ENCODE peak calls at places on chromosome 12, in eight cellular contexts. T, Z, W, R, S, X, I and K are unnamed samples. For H3K36me3, the result is how much of the 10 kb centered on the place peaks cover.

GRCh38 chr12:106914796-106915634 is 40.7 kb upstream of the TMEM263 start:
- DNase-seq in R (no peak), S (no peak), I (no peak), W (no peak), T (no peak), Z (no peak), X (no peak), K (no peak)

GRCh38 chr12:53217049-53217929 is 10.2 kb upstream of the ITGB7 start:
- DNase-seq in S (no peak), Z (no peak), W (no peak), R (peak), X (peak), I (peak), T (peak), K (peak)

GRCh38 chr12:124747426-124748161 is 116.1 kb downstream of the SCARB1 start:
- DNase-seq in I (no peak), X (no peak), T (no peak), W (no peak), R (peak), Z (no peak), S (no peak), K (no peak)

GRCh38 chr12:127640181-127640886 is 626.6 kb upstream of the TMEM132C start:
- DNase-seq in X (no peak), S (no peak), Z (no peak), I (no peak), W (no peak), R (peak), T (no peak), K (no peak)

GRCh38 chr12:110281549-110282342 is 699 bp downstream of the ATP2A2 start:
- DNase-seq in S (no peak), W (peak), T (peak), X (peak), Z (peak), I (peak), R (peak), K (peak)

GRCh38 chr12:77615331-77615730 is 215.4 kb upstream of the NAV3 start:
- DNase-seq in R (peak), Z (no peak), W (no peak), X (no peak), T (no peak), S (peak), I (no peak), K (peak)

GRCh38 chr12:7557227-7557626 is 53.6 kb upstream of the CD163 start:
- DNase-seq in R (no peak), I (no peak), T (no peak), S (no peak), Z (no peak), W (no peak), X (no peak), K (no peak)

GRCh38 chr12:43210437-43211197 is 341.4 kb downstream of the ADAMTS20 start:
- DNase-seq in W (no peak), S (no peak), T (no peak), R (peak), X (no peak), I (no peak), Z (no peak), K (no peak)

GRCh38 chr12:87816186-87816585 is 213.0 kb downstream of the C12orf50 start:
- DNase-seq in W (no peak), R (peak), S (no peak), Z (no peak), I (no peak), X (no peak), T (no peak), K (no peak)

DNA sequence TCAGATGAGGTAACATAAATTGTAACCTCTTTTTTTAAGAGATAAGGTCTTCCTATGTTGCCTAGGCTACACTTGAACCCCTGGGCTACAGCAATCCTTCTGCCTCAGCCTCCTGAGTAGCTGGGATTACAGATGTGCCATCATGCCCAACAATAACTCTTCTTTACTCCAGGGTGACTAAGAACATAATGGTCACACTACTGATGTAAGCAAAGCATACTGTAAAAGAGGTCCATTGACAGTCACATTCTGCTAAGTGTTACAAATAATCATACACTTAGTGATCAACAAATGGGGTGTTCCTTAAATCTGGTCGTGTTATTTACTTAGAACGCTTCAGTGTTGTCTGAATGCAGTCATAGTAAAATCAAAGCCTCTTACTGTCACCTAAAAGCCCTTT is 68.9 kb downstream of the EPS8 start:
- DNase-seq in W (no peak), T (no peak), S (no peak), X (no peak), R (peak), Z (no peak), I (no peak), K (no peak)
- H3K4me3 ChIP-seq in W (no peak), T (no peak), S (no peak), X (no peak), R (no peak), Z (no peak), I (no peak), K (no peak)

DNA sequence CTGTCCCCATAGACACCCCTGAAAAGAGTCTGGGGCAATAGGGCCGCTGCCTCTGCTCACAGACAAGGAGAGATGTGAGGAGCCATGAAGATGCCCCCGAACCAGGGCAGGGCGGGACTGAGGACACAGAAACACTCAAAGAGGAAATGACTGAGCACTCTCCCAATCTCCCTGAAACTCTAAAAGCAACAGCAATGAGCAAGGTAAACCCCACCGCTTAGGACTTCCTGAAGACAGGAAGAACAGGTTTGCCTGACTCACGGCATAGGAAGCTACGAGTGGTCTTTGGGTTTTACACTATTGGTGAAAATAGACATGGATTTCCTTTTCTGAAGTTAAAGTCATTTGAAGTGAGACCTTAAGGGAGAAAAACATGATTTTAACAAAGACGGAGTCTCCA is 32.5 kb downstream of the STX2 start:
- DNase-seq in Z (no peak), W (no peak), S (no peak), I (no peak), T (no peak), X (no peak), R (no peak), K (no peak)
- H3K36me3 ChIP-seq in Z (half or more), W (under half), S (under half), I (half or more), T (half or more), X (under half), R (under half), K (under half)

GRCh38 chr12:21939435-21939834 is 1.8 kb downstream of the ABCC9 start:
- DNase-seq in T (no peak), Z (no peak), S (no peak), X (no peak), W (no peak), R (peak), I (no peak), K (peak)

GRCh38 chr12:21942377-21942703 is 1.1 kb upstream of the ABCC9 start:
- DNase-seq in Z (no peak), I (no peak), W (no peak), R (peak), X (no peak), S (no peak), T (no peak), K (no peak)

GRCh38 chr12:21940549-21940948 is 677 bp downstream of the ABCC9 start:
- DNase-seq in S (no peak), T (no peak), I (no peak), R (peak), Z (no peak), X (no peak), W (no peak), K (peak)

GRCh38 chr12:21941522-21942376 is 523 bp upstream of the ABCC9 start:
- DNase-seq in R (peak), X (peak), T (peak), S (no peak), I (no peak), Z (peak), W (peak), K (peak)

DNA sequence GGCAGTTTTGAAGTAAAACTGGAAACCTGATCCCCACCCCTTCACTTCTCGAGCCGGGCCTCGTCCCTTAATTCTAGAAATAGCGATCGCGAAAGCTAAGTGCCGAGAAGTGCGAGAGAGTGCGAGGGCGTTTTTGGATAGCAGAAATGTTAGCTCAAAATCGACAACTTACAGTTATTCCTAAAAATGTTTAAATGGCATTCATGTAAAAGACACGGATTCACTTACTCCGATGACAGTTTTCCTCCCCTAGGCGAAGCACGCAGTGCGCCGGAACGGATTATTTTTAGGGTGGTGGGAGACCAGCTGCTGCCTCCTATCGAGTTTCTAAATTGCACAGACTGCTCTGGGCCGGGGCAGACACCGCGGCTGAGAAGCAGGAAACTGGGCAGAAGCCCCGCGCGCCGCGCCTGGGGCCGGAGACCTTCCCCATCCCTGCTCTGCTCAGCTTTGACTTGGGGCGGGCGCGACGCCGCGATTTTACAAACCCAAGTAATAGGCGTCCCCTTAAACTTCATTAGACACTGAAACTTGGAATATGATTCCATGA is at the start of gene ABCC9:
- DNase-seq in S (no peak), W (peak), T (peak), I (peak), R (peak), X (peak), Z (peak), K (peak)
- H3K4me3 ChIP-seq in S (no peak), W (peak), T (peak), I (peak), R (peak), X (peak), Z (peak), K (peak)

DNA sequence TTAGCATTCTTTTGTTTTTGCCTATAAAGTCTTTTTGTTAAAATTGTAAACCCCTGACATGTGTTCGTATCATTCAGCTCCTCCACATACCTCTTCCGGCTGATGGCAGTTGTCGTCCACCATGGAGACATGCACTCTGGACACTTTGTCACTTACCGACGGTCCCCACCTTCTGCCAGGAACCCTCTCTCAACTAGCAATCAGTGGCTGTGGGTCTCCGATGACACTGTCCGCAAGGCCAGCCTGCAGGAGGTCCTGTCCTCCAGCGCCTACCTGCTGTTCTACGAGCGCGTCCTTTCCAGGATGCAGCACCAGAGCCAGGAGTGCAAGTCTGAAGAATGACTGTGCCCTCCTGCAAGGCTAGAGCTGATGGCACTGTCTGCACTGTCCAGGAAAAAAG is 7.7 kb downstream of the ALKBH2 start:
- DNase-seq in Z (peak), W (no peak), T (no peak), X (no peak), S (no peak), R (no peak), I (no peak), K (no peak)
- H3K36me3 ChIP-seq in Z (half or more), W (under half), T (half or more), X (under half), S (under half), R (under half), I (half or more), K (under half)

DNA sequence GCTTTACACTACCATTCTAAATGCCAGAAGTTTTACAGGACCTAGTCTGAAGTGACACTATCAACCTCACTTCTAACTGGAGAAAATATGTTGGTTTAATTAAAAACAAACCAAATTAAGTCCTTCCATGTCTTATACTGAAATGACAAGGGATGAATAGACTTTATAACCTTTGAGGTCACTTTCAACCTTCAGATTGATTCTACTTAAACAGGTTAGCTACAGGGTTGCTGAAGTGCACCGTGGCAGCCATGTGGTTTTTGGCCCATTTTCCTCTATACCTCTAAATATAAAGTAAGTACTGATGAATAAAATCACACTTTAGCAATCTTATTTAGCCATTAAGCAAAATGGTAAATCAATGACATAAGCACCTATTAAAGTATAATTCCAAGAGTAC is 3.9 kb downstream of the SLC38A2 start:
- DNase-seq in R (no peak), S (no peak), T (no peak), Z (no peak), W (no peak), I (no peak), X (no peak), K (no peak)
- H3K4me3 ChIP-seq in R (peak), S (no peak), T (peak), Z (peak), W (peak), I (peak), X (peak), K (no peak)

GRCh38 chr12:88895634-88896033 is 315.4 kb upstream of the KITLG start:
- DNase-seq in W (no peak), R (no peak), T (no peak), Z (no peak), S (no peak), X (no peak), I (no peak), K (no peak)
- H3K36me3 ChIP-seq in W (under half), R (under half), T (under half), Z (under half), S (under half), X (under half), I (under half), K (under half)